ENCODE peak calls at places on chromosome 17, in four cellular contexts. One of them, this sample, is unnamed.
A peak's percentile ranks its signal among the peaks of the same experiment; 100 is the strongest.

GRCh38 chr17:67377727-67378443 is 804 bp downstream of the PITPNC1 start:
- DNase-seq in GM12878: no peak
- DNase-seq in NT2/D1: no peak
- DNase-seq in HepG2: no peak
- DNase-seq in this sample: no peak

GRCh38 chr17:73972901-73973300 is 230.6 kb upstream of the RPL38 start:
- DNase-seq in GM12878: no peak
- DNase-seq in NT2/D1: no peak
- DNase-seq in HepG2: no peak
- DNase-seq in this sample: no peak

GRCh38 chr17:41451154-41451728 is 10.5 kb upstream of the KRT38 start:
- DNase-seq in GM12878: no peak
- DNase-seq in NT2/D1: no peak
- DNase-seq in HepG2: no peak
- DNase-seq in this sample: no peak

GRCh38 chr17:74744349-74744713 is 4.1 kb upstream of the NHERF1 start:
- DNase-seq in GM12878: no peak
- DNase-seq in NT2/D1: no peak
- DNase-seq in HepG2: no peak
- DNase-seq in this sample: no peak

GRCh38 chr17:64572682-64573154 is 65.9 kb downstream of the CEP95 start:
- DNase-seq in GM12878: no peak
- DNase-seq in NT2/D1: no peak
- DNase-seq in HepG2: peak; percentile 5
- DNase-seq in this sample: no peak

GRCh38 chr17:7716901-7717755 is at the start of gene DNAH2:
- DNase-seq in GM12878: no peak
- DNase-seq in NT2/D1: peak; percentile 83
- DNase-seq in HepG2: peak; percentile 60
- DNase-seq in this sample: peak; percentile 96

GRCh38 chr17:48330386-48330785 is 99.6 kb downstream of the SKAP1 start:
- DNase-seq in GM12878: no peak
- DNase-seq in NT2/D1: no peak
- DNase-seq in HepG2: no peak
- DNase-seq in this sample: no peak

GRCh38 chr17:60534010-60534555 is 8.0 kb upstream of the APPBP2 start:
- DNase-seq in GM12878: no peak
- DNase-seq in NT2/D1: no peak
- DNase-seq in HepG2: no peak
- DNase-seq in this sample: no peak

GRCh38 chr17:31480904-31481782 is 89.7 kb downstream of the RAB11FIP4 start:
- DNase-seq in GM12878: no peak
- DNase-seq in NT2/D1: no peak
- DNase-seq in HepG2: no peak
- DNase-seq in this sample: no peak

GRCh38 chr17:11404431-11404830 is 163.4 kb downstream of the SHISA6 start:
- DNase-seq in GM12878: no peak
- DNase-seq in NT2/D1: no peak
- DNase-seq in HepG2: no peak
- DNase-seq in this sample: no peak

GRCh38 chr17:44257815-44258750 is 9.9 kb downstream of the SLC4A1 start:
- DNase-seq in GM12878: no peak
- DNase-seq in NT2/D1: no peak
- DNase-seq in HepG2: no peak
- DNase-seq in this sample: no peak

GRCh38 chr17:47712330-47713023 is 18.5 kb downstream of the TBKBP1 start:
- DNase-seq in GM12878: no peak
- DNase-seq in NT2/D1: no peak
- DNase-seq in HepG2: no peak
- DNase-seq in this sample: no peak

GRCh38 chr17:70613681-70614080 is 444.3 kb downstream of the KCNJ2 start:
- DNase-seq in GM12878: no peak
- DNase-seq in NT2/D1: no peak
- DNase-seq in HepG2: no peak
- DNase-seq in this sample: no peak

GRCh38 chr17:35155246-35155645 is 7.6 kb downstream of the UNC45B start:
- DNase-seq in GM12878: no peak
- DNase-seq in NT2/D1: no peak
- DNase-seq in HepG2: no peak
- DNase-seq in this sample: no peak

GRCh38 chr17:37742114-37742761 is 2.6 kb downstream of the HNF1B start:
- DNase-seq in GM12878: no peak
- DNase-seq in NT2/D1: no peak
- DNase-seq in HepG2: no peak
- DNase-seq in this sample: no peak

GRCh38 chr17:4739122-4740024 is at the start of the genes CXCL16 and ZMYND15:
- DNase-seq in GM12878: no peak
- DNase-seq in NT2/D1: no peak
- DNase-seq in HepG2: no peak
- DNase-seq in this sample: peak; percentile 78

GRCh38 chr17:40903129-40903847 is 18.2 kb upstream of the KRT20 start:
- DNase-seq in GM12878: no peak
- DNase-seq in NT2/D1: no peak
- DNase-seq in HepG2: peak; percentile 82
- DNase-seq in this sample: no peak

GRCh38 chr17:78915872-78916632 is 9.1 kb downstream of the TIMP2 start:
- DNase-seq in GM12878: no peak
- DNase-seq in NT2/D1: no peak
- DNase-seq in HepG2: no peak
- DNase-seq in this sample: no peak

GRCh38 chr17:59174671-59175070 is 19.1 kb downstream of the PRR11 start:
- DNase-seq in GM12878: no peak
- DNase-seq in NT2/D1: no peak
- DNase-seq in HepG2: no peak
- DNase-seq in this sample: no peak

GRCh38 chr17:78865682-78866390 is 25.2 kb upstream of the USP36 start:
- DNase-seq in GM12878: no peak
- DNase-seq in NT2/D1: peak; percentile 58
- DNase-seq in HepG2: peak; percentile 87
- DNase-seq in this sample: peak; percentile 60

DNA sequence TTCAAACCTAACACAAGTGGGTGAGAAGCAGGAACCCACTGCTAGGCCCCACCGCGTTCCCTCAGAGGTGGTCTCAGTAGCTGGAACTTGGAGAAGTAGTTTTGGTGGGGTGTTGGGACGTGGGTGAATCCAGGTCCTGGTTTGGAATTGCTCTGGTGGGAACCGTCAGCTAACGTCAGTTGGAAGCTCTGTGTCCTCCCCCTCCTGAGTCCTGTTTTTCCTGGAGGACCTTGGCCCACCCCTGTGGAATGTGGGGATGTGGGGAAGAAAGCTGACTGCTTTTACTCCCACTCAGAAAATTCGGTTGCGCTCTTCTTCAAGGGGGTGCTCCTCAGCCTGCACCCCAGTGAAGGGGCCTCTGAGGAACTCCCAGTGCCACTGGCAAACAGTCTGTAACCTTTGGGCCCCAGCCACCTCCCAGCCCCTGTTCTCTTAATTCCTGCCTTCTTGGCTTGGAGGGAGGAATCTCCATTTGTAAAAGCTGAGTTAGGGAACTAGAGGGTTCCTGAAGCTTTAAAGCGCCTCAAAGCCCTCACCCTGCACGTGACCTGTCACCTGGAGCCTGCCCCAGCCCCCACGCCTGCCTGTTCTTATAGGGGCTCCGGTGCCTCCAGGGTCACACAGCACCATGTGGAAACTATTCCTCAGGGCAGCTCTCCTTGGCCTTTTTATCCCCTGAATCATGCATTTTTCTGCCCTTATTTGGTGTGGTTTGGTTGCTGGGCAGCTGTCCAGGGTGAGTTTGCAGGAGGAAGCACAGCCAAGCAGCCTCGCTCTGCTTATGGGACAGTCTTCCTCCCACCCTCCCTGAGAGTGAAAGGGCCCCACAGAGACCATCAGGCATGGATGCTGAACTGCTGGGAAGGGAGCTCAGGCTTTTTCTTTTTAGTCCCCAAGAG is 16.2 kb upstream of the NAGLU start:
- DNase-seq in GM12878: no peak
- DNase-seq in NT2/D1: peak; percentile 63
- DNase-seq in HepG2: peak; percentile 90
- DNase-seq in this sample: peak; percentile 51
- TF ChIP-seq SUZ12 in GM12878: no peak
- TF ChIP-seq SUZ12 in NT2/D1: no peak
- TF ChIP-seq SUZ12 in HepG2: no peak
- TF ChIP-seq SUZ12 in this sample: no peak

DNA sequence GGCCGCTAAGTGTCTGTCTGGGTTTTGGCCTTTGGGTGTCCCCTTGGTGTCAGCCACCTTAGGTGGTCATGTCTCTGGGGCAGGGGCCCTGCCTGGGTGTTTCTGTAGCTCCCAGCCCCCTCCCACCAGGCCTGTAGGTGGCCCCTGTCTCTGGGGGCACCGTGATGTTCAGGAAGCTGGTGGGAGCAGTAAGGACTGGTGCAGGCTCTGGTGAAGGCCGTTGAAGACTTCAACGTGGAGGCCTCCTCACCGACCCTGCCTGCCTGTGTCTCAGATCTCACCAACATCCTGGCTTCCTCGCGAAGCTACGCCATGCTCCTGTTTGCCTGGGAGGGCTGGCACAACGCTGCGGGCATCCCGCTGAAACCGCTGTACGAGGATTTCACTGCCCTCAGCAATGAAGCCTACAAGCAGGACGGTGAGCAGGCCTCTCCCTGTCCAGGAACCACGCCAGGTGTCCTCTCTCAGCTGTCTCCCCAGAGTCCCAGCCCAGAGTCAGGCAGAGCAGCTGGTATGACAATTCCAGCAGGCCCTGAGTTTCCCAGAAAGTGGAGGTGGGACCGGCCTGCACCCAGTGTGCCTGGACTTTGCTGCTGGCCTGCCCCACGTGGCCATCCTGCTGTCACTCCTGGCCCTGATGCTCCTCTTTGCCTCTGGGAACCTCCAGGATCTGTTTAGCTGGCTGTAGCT is 2.8 kb downstream of the ACE start:
- DNase-seq in GM12878: no peak
- DNase-seq in NT2/D1: no peak
- DNase-seq in HepG2: no peak
- DNase-seq in this sample: no peak
- TF ChIP-seq YY1 in GM12878: no peak
- TF ChIP-seq YY1 in NT2/D1: no peak
- TF ChIP-seq YY1 in HepG2: no peak
- TF ChIP-seq YY1 in this sample: no peak

DNA sequence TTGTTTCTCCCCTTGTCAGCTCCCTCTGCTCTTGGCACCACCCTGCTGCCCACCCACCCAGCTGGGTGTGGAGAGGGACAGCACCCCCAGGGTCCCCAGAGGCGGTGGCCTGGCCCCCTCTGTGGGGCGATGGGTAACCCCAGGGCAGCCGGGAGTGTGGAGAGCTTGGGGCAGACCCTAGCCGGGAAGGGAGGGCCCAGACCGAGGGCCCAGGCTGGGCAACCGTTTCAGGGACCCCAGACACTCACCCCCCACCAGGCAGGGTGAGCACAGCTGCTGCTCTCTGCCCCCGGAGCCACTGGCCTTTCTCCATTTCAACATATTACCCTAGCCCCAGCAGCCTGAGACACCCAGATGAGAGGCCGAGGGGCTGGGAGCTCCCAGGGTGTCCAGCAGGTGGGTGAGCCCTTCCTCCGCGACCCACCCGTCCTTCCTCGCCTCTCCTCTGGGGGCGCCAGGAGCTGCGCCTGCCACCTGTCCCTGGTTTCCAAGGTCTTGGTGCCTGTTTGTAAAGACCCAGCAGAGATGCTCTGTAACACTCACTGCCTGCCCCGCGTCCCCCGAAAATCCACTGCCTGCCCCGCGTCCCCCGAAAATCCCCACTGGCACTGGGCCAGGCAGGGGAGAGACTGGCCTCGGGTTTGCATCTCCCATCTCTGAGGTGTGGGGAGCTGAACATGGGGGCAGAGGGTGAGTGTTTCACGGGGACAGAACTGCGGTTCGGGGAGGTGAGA is 45.4 kb downstream of the BAHCC1 start:
- DNase-seq in GM12878: no peak
- DNase-seq in NT2/D1: no peak
- DNase-seq in HepG2: peak; percentile 67
- DNase-seq in this sample: peak; percentile 50
- TF ChIP-seq SUZ12 in GM12878: no peak
- TF ChIP-seq SUZ12 in NT2/D1: no peak
- TF ChIP-seq SUZ12 in HepG2: no peak
- TF ChIP-seq SUZ12 in this sample: no peak

GRCh38 chr17:16929281-16929680 is 42.6 kb downstream of the TNFRSF13B start:
- DNase-seq in GM12878: no peak
- DNase-seq in NT2/D1: no peak
- DNase-seq in HepG2: no peak
- DNase-seq in this sample: no peak

GRCh38 chr17:16931318-16932060 is 40.4 kb downstream of the TNFRSF13B start:
- DNase-seq in GM12878: no peak
- DNase-seq in NT2/D1: no peak
- DNase-seq in HepG2: no peak
- DNase-seq in this sample: no peak

GRCh38 chr17:16929757-16930520 is 42.0 kb downstream of the TNFRSF13B start:
- DNase-seq in GM12878: no peak
- DNase-seq in NT2/D1: no peak
- DNase-seq in HepG2: no peak
- DNase-seq in this sample: no peak

GRCh38 chr17:16932156-16932555 is 39.8 kb downstream of the TNFRSF13B start:
- DNase-seq in GM12878: no peak
- DNase-seq in NT2/D1: no peak
- DNase-seq in HepG2: no peak
- DNase-seq in this sample: no peak

DNA sequence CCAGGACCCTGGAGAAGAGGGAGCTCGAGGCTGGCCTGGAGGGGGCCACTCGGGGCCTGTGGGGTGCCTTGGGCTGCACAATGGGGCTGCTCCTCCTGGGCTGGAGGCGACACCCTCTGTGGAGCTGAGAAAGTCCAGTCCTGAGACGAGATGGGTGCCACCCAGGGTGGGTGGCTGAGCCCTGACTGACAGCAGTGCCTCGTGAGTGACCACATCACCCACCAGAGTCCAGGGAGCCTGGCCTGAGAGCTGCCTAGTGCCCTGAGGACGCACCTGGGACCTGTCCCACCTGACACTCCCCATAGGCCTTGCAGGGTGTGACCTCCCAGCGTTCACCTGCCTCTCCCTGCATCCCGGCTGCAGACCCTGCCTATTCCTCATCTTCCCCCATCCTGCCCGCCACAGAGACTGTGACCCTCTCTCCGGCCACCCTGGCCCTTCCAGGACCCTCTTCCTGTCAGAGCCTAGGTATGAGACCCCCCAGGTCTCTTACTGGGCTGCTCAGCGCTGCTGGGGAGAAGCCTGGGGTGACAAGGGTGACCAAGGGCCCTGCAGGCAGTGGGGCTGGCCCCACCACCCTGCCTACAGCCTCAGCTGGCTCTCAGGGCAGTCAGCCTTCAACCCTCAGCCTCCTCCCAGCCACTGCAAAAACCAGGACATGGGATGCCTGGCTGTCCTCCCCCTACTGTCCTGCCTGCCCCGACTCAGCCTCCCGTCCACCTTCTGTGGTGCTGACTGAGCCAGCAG is 41.2 kb downstream of the TNFRSF13B start:
- DNase-seq in GM12878: no peak
- DNase-seq in NT2/D1: no peak
- DNase-seq in HepG2: no peak
- DNase-seq in this sample: no peak
- TF ChIP-seq YY1 in GM12878: no peak
- TF ChIP-seq YY1 in NT2/D1: no peak
- TF ChIP-seq YY1 in HepG2: no peak
- TF ChIP-seq YY1 in this sample: no peak